ENCODE peak calls at places on chromosomes 4 and X, in five cellular contexts. One of them, this sample, is unnamed.
A peak's percentile ranks its signal among the peaks of the same experiment; 100 is the strongest.

GRCh38 chr4:75849459-75849858 is 52.8 kb downstream of the PPEF2 start:
- DNase-seq in breast epithelium: no peak
- DNase-seq in A549: no peak
- DNase-seq in transverse colon: no peak
- DNase-seq in lung: no peak
- DNase-seq in this sample: no peak

GRCh38 chr4:155599596-155599995 is 67.1 kb upstream of the GUCY1A1 start:
- DNase-seq in A549: no peak
- DNase-seq in transverse colon: no peak
- DNase-seq in lung: no peak
- DNase-seq in breast epithelium: no peak
- DNase-seq in this sample: no peak

GRCh38 chrX:151923648-151924047 is 11.0 kb downstream of the MAGEA4 start:
- DNase-seq in breast epithelium: no peak
- DNase-seq in lung: no peak
- DNase-seq in A549: no peak
- DNase-seq in transverse colon: no peak
- DNase-seq in this sample: no peak

GRCh38 chr4:39609454-39609911 is 29.2 kb downstream of the SMIM14 start:
- DNase-seq in transverse colon: no peak
- DNase-seq in lung: no peak
- DNase-seq in A549: peak; percentile 37
- DNase-seq in breast epithelium: no peak
- DNase-seq in this sample: no peak

GRCh38 chrX:110415440-110416167 is 57.0 kb downstream of the RTL9 start:
- DNase-seq in A549: no peak
- DNase-seq in transverse colon: no peak
- DNase-seq in lung: no peak
- DNase-seq in breast epithelium: no peak
- DNase-seq in this sample: no peak

GRCh38 chr4:119105605-119106004 is 30.0 kb upstream of the MYOZ2 start:
- DNase-seq in lung: no peak
- DNase-seq in transverse colon: no peak
- DNase-seq in breast epithelium: no peak
- DNase-seq in A549: no peak
- DNase-seq in this sample: no peak

GRCh38 chrX:16870861-16871584 is 861 bp upstream of the RBBP7 start:
- DNase-seq in transverse colon: no peak
- DNase-seq in A549: no peak
- DNase-seq in lung: no peak
- DNase-seq in breast epithelium: no peak
- DNase-seq in this sample: peak; percentile 36

GRCh38 chr4:46393606-46394005 is 3.7 kb upstream of the GABRA2 start:
- DNase-seq in lung: no peak
- DNase-seq in A549: no peak
- DNase-seq in breast epithelium: no peak
- DNase-seq in transverse colon: no peak
- DNase-seq in this sample: no peak

GRCh38 chrX:38318606-38319005 is 8.7 kb downstream of the RPGR start:
- DNase-seq in breast epithelium: no peak
- DNase-seq in lung: no peak
- DNase-seq in A549: no peak
- DNase-seq in transverse colon: no peak
- DNase-seq in this sample: no peak

DNA sequence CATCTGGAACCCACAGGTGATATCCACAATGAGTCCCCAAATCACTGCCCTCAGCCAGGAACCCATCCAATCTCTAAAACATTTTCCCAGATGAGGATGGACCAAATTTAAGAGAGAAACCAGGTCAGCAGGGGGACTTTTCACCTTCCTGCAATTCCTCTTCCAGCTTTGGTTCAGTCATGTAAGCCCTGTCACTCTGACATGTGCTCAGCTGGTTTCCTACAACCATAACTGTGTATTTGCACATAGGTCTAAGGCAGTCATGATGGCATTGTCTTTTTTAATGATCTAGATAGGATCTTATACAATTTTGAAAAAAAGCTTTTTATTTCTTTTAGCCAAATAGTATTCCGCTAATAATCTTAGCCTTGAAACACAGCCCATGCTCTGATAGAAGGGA is 6.5 kb downstream of the CXXC4 start:
- DNase-seq in A549: no peak
- DNase-seq in lung: no peak
- DNase-seq in breast epithelium: no peak
- DNase-seq in transverse colon: no peak
- DNase-seq in this sample: no peak
- H3K4me1 ChIP-seq in A549: peaks cover 7% of the 10 kb centered on the region
- H3K4me1 ChIP-seq in lung: no peaks in the 10 kb centered on the region
- H3K4me1 ChIP-seq in breast epithelium: no peaks in the 10 kb centered on the region
- H3K4me1 ChIP-seq in transverse colon: peaks cover 19% of the 10 kb centered on the region
- H3K4me1 ChIP-seq in this sample: no peaks in the 10 kb centered on the region

DNA sequence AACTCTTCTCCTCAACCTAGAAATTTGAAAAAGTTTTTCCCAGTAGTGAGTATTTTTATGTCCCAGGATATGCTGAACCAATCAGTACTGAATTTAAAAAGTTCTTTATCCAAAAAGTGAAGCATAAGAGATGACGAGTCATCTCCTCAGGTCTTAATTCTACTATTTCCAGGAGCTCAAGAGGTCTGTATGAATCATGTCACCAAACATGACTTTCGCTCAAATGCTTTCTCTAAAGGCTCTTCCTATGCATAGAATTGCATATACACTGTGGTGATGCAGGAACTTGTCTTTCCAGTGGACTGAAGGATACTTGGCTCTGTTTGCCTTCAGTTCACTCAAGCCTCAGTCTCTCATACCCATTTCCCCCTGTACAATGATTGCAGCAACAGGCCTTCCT is 36.1 kb downstream of the ZNF41 start:
- DNase-seq in lung: no peak
- DNase-seq in A549: no peak
- DNase-seq in breast epithelium: no peak
- DNase-seq in transverse colon: no peak
- DNase-seq in this sample: no peak
- H3K9me3 ChIP-seq in lung: peaks cover 18% of the 10 kb centered on the region
- H3K9me3 ChIP-seq in A549: peaks cover 71% of the 10 kb centered on the region
- H3K9me3 ChIP-seq in breast epithelium: peaks cover 17% of the 10 kb centered on the region
- H3K9me3 ChIP-seq in transverse colon: no peaks in the 10 kb centered on the region
- H3K9me3 ChIP-seq in this sample: no peaks in the 10 kb centered on the region

GRCh38 chrX:148457279-148457678 is 43.1 kb upstream of the AFF2 start:
- DNase-seq in lung: no peak
- DNase-seq in breast epithelium: no peak
- DNase-seq in transverse colon: no peak
- DNase-seq in A549: no peak
- DNase-seq in this sample: no peak
- H3K4me1 ChIP-seq in lung: no peaks in the 10 kb centered on the region
- H3K4me1 ChIP-seq in breast epithelium: no peaks in the 10 kb centered on the region
- H3K4me1 ChIP-seq in transverse colon: no peaks in the 10 kb centered on the region
- H3K4me1 ChIP-seq in A549: no peaks in the 10 kb centered on the region
- H3K4me1 ChIP-seq in this sample: no peaks in the 10 kb centered on the region

GRCh38 chr4:28772796-28773195 is 1912.2 kb downstream of the STIM2 start:
- DNase-seq in transverse colon: no peak
- DNase-seq in A549: no peak
- DNase-seq in breast epithelium: no peak
- DNase-seq in lung: no peak
- DNase-seq in this sample: no peak
- H3K9me3 ChIP-seq in transverse colon: no peaks in the 10 kb centered on the region
- H3K9me3 ChIP-seq in A549: no peaks in the 10 kb centered on the region
- H3K9me3 ChIP-seq in breast epithelium: no peaks in the 10 kb centered on the region
- H3K9me3 ChIP-seq in lung: no peaks in the 10 kb centered on the region
- H3K9me3 ChIP-seq in this sample: no peaks in the 10 kb centered on the region

GRCh38 chr4:184408711-184409081 is 65.7 kb downstream of the IRF2 start:
- DNase-seq in breast epithelium: no peak
- DNase-seq in transverse colon: no peak
- DNase-seq in lung: no peak
- DNase-seq in A549: no peak
- DNase-seq in this sample: no peak
- H3K4me1 ChIP-seq in breast epithelium: no peaks in the 10 kb centered on the region
- H3K4me1 ChIP-seq in transverse colon: peaks cover 15% of the 10 kb centered on the region
- H3K4me1 ChIP-seq in lung: peaks cover 2% of the 10 kb centered on the region
- H3K4me1 ChIP-seq in A549: no peaks in the 10 kb centered on the region
- H3K4me1 ChIP-seq in this sample: no peaks in the 10 kb centered on the region

DNA sequence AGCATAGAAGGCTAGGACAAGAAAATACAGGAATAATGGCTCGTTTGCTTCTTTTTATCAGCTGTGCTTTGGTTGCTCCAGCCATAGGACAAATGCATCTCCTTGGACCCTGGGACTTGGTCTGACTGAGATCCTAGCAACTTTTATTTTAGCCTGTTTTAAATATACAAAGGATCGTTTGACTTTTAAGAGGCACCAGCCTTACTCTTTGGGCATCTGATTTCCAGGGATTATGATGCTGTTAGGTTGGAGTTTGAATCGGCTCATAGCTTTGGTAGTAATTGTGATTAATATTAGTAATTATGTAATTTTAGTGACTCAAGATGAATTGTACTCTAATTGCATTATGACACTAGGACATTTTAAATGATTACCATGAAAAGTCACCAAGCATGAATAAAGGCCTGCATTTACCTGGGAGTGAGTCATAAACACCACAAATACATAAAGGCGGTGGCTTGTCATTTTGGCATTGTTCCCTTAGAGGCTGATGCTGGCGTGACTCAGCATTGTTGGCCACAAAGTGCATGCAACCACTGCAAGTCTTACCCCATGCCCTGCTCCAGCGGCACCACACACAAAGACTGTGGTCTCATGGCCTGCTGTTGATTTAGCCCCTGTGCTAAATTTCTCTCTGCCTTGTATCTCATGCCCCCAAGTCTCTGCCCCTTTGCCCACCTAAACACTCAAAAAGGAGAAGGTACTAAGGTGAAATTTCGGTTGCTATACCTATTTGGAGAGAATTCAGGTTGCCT is 12.4 kb downstream of the GPAT3 start:
- DNase-seq in breast epithelium: peak; percentile 68
- DNase-seq in transverse colon: peak; percentile 86
- DNase-seq in A549: peak; percentile 96
- DNase-seq in lung: peak; percentile 77
- DNase-seq in this sample: peak; percentile 79
- H3K9me3 ChIP-seq in breast epithelium: no peaks in the 10 kb centered on the region
- H3K9me3 ChIP-seq in transverse colon: no peaks in the 10 kb centered on the region
- H3K9me3 ChIP-seq in A549: no peaks in the 10 kb centered on the region
- H3K9me3 ChIP-seq in lung: no peaks in the 10 kb centered on the region
- H3K9me3 ChIP-seq in this sample: no peaks in the 10 kb centered on the region

DNA sequence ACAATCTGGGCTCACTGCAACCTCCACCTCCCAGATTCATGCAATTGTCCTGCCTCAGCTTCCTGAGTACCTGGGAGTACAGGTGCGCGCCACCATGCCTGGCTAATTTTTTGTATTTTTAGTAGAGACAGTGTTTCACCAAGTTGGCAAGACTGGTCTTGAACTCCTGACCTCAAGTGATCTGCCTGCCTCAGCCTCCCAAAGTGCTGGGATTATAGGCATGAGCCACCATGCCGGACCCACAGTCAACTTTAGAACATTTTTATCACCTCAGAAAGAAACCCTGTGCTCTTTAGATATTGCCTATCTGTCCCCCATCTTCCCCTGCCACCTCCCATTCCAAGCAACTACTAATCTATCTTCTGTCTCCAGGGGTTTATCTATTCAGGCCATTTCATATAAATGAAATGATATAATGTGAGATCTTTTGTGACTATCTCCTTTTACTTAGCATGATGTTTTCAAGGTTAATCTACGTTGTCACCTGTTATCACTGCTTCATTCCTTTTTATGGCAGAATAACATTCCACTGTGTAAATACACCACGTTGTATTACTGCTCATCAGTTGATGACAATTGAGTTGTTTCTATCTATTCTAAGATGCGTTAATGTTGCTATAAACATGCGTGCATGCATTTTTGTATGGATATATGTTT is 44.3 kb upstream of the GALNT7 start:
- DNase-seq in breast epithelium: no peak
- DNase-seq in transverse colon: no peak
- DNase-seq in A549: no peak
- DNase-seq in lung: no peak
- DNase-seq in this sample: no peak
- H3K4me1 ChIP-seq in breast epithelium: no peaks in the 10 kb centered on the region
- H3K4me1 ChIP-seq in transverse colon: peaks cover 6% of the 10 kb centered on the region
- H3K4me1 ChIP-seq in A549: no peaks in the 10 kb centered on the region
- H3K4me1 ChIP-seq in lung: peaks cover 2% of the 10 kb centered on the region
- H3K4me1 ChIP-seq in this sample: peaks cover 7% of the 10 kb centered on the region

DNA sequence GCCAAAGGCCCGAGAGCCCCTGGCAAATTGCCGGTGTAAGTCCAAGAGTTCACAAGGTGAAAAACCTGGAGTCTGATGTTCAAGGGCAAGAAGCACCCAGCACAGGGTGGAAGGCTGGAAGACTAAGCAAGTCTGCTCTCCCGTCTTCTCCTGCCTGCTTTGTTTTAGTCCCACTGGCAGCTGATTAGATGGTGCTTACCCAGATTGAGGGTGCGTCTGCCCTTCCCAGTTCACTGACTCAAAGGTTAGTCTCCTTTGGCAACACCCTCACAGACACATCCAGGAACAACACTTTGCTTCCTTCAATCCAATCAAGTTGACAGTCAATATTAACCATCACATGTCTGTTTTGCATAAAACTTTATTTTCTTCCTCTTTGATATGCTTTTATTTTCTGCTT is 157.4 kb downstream of the HS3ST1 start:
- DNase-seq in lung: no peak
- DNase-seq in breast epithelium: no peak
- DNase-seq in transverse colon: peak; percentile 68
- DNase-seq in A549: no peak
- DNase-seq in this sample: no peak
- H3K9me3 ChIP-seq in lung: no peaks in the 10 kb centered on the region
- H3K9me3 ChIP-seq in breast epithelium: no peaks in the 10 kb centered on the region
- H3K9me3 ChIP-seq in transverse colon: no peaks in the 10 kb centered on the region
- H3K9me3 ChIP-seq in A549: no peaks in the 10 kb centered on the region
- H3K9me3 ChIP-seq in this sample: no peaks in the 10 kb centered on the region

This sample was measured in PC-9.